ENCODE peak calls at places on chromosomes 7 and 10, in seven cellular contexts. A, W, N, B, C, I and J are unnamed samples.

GRCh38 chr10:8128511-8128910 is 74.0 kb downstream of the GATA3 start:
- DNase-seq in I (no peak), W (no peak), A (no peak), B (no peak), C (no peak), N (no peak), J (no peak)

GRCh38 chr10:13351340-13351915 is 3.3 kb upstream of the SEPHS1 start:
- DNase-seq in W (no peak), A (peak; percentile 88), I (no peak), B (peak; percentile 59), N (no peak), C (no peak), J (no peak)

GRCh38 chr7:34463830-34464229 is 194.2 kb upstream of the NPSR1 start:
- DNase-seq in A (no peak), C (no peak), N (no peak), W (no peak), I (no peak), B (no peak), J (no peak)

GRCh38 chr7:4386190-4386589 is 295.9 kb upstream of the FOXK1 start:
- DNase-seq in I (no peak), A (no peak), B (no peak), W (no peak), C (no peak), N (no peak), J (no peak)

GRCh38 chr10:26468291-26468690 is 30.1 kb downstream of the APBB1IP start:
- DNase-seq in I (no peak), W (no peak), N (no peak), A (no peak), C (no peak), B (no peak), J (peak; percentile 72)

GRCh38 chr10:30529373-30529998 is 95.5 kb downstream of the MAP3K8 start:
- DNase-seq in A (peak; percentile 40), C (peak; percentile 88), I (no peak), W (peak; percentile 88), B (no peak), N (no peak), J (no peak)

GRCh38 chr10:89792187-89792586 is 90.8 kb downstream of the KIF20B start:
- DNase-seq in W (no peak), N (no peak), A (no peak), C (no peak), I (peak; percentile 4), B (no peak), J (no peak)

GRCh38 chr10:32971536-32972091 is 13.6 kb upstream of the ITGB1 start:
- DNase-seq in N (no peak), A (no peak), C (no peak), W (no peak), I (no peak), B (no peak), J (no peak)

GRCh38 chr10:121813211-121813812 is 114.5 kb downstream of the ATE1 start:
- DNase-seq in A (no peak), I (peak; percentile 49), W (no peak), C (no peak), N (no peak), B (no peak), J (no peak)

GRCh38 chr10:90148121-90148855 is 446.9 kb downstream of the KIF20B start:
- DNase-seq in I (peak; percentile 22), W (no peak), C (no peak), N (no peak), A (no peak), B (peak; percentile 45), J (peak; percentile 86)

GRCh38 chr7:35705932-35706461 is 11.1 kb upstream of the HERPUD2 start:
- DNase-seq in W (no peak), B (no peak), I (peak; percentile 13), C (no peak), A (no peak), N (no peak), J (no peak)

GRCh38 chr7:51589111-51589510 is 272.5 kb upstream of the COBL start:
- DNase-seq in A (no peak), I (no peak), W (no peak), C (no peak), B (no peak), N (peak; percentile 68), J (no peak)

GRCh38 chr7:1809070-1809469 is 139.0 kb downstream of the ELFN1 start:
- DNase-seq in I (no peak), A (no peak), N (no peak), W (peak; percentile 24), C (peak; percentile 28), B (no peak), J (no peak)

GRCh38 chr7:69192134-69192533 is 406.1 kb upstream of the AUTS2 start:
- DNase-seq in N (no peak), W (no peak), C (no peak), I (no peak), A (no peak), B (no peak), J (no peak)

GRCh38 chr7:134766779-134767566 is 12.5 kb upstream of the CALD1 start:
- DNase-seq in C (no peak), B (no peak), W (no peak), A (no peak), N (peak; percentile 81), I (peak; percentile 57), J (peak; percentile 68)

GRCh38 chr10:96688789-96689188 is 31.5 kb downstream of the PIK3AP1 start:
- DNase-seq in B (no peak), A (no peak), W (no peak), I (no peak), N (no peak), C (no peak), J (no peak)

DNA sequence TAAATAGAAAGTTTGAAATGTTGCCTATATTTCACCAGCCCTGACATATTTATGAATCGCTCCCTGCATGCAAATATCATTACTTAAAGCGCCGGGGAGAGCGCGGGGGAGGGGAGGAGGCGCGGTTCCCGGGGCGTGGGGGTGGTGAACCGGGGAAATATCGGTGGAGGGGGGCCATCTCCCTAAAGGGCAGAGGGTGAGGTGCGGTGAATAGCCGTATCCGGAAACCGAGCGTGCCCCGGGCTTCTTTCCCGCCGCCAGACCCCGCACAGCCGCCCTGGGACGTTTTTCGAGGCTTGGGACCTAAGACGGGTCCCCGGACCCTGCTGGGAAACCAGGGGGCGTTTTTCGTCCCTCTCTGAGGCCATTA is 6.9 kb upstream of the ZNF503 start:
- DNase-seq in A (no peak), C (peak; percentile 70), N (no peak), B (peak; percentile 63), I (no peak), W (peak; percentile 78), J (no peak)
- H3K27ac ChIP-seq in A (no peak overlapping the region), C (peak overlapping the region; percentile 96), N (peak overlapping the region; percentile 100), B (no peak overlapping the region), I (no peak overlapping the region), W (peak overlapping the region; percentile 78), J (no peak overlapping the region)

GRCh38 chr10:103651783-103652476 is 158.4 kb downstream of the NEURL1 start:
- DNase-seq in W (no peak), I (no peak), N (no peak), C (no peak), A (no peak), B (no peak), J (no peak)

GRCh38 chr10:103654925-103655324 is 161.4 kb downstream of the NEURL1 start:
- DNase-seq in W (no peak), I (no peak), A (no peak), N (no peak), C (no peak), B (no peak), J (no peak)

GRCh38 chr10:103649654-103650423 is 156.3 kb downstream of the NEURL1 start:
- DNase-seq in B (no peak), N (no peak), A (no peak), W (no peak), I (no peak), C (no peak), J (no peak)

GRCh38 chr10:103653581-103654020 is 160.1 kb downstream of the NEURL1 start:
- DNase-seq in I (no peak), A (no peak), W (no peak), C (no peak), N (no peak), B (peak; percentile 26), J (no peak)

GRCh38 chr10:103652599-103653281 is 159.2 kb downstream of the NEURL1 start:
- DNase-seq in W (no peak), A (no peak), N (no peak), B (no peak), C (no peak), I (no peak), J (no peak)
- H3K27ac ChIP-seq in W (peak overlapping the region; percentile 79), A (no peak overlapping the region), N (peak overlapping the region; percentile 75), B (no peak overlapping the region), C (peak overlapping the region; percentile 49), I (no peak overlapping the region), J (no peak overlapping the region)

GRCh38 chr10:20726381-20726780 is 170.7 kb downstream of the NEBL start:
- DNase-seq in C (no peak), I (no peak), A (no peak), B (no peak), W (no peak), N (no peak), J (no peak)
- H3K27ac ChIP-seq in C (no peak overlapping the region), I (no peak overlapping the region), A (no peak overlapping the region), B (no peak overlapping the region), W (no peak overlapping the region), N (no peak overlapping the region), J (no peak overlapping the region)

DNA sequence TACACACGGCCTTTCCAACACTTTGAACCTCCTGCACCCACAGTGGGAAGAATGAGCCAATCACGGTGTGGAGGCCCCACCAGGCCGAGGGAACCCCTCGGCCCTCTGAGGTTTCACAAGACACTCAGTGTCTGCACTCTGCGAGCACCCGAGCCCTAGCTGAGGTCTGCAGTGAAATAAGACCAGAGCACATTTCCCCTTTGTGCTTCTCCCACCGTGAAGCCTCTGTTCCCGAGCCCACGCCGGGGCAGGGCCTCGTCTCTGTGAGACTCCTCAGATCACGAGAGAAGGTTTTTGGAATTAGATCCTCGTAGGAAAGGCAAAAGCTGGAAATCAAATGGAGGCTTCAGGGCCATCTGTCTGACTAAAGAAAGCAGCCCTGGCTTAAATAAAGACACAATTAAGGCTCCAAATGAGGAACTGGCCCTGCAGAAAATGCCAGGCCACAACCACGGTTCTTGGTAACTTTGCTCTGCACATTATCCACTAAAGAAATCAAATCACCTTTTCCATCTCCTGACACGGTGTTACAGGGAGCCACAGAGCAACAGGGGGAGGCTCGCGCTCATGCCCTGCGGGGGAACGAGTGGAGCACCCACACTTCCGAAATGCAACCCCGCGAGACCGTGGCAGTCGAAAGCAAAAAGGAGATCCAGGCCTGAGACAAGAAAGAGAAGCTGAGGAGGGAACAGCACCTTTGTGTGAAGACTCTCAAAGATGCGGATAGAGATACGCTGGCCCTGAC is 43.7 kb downstream of the FAM53B start:
- DNase-seq in A (no peak), B (no peak), W (peak; percentile 63), I (no peak), C (no peak), N (no peak), J (no peak)
- H3K27ac ChIP-seq in A (no peak overlapping the region), B (peak overlapping the region; percentile 58), W (peak overlapping the region; percentile 88), I (no peak overlapping the region), C (peak overlapping the region; percentile 87), N (peak overlapping the region; percentile 83), J (no peak overlapping the region)